ENCODE peak calls at places on chromosomes 5 and 9, in ten cellular contexts. J, D, R, G, V, L, X, Z, B and E are unnamed samples.

GRCh38 chr9:77827104-77827784 is 179.1 kb upstream of the GNA14 start:
- DNase-seq in J (no peak), D (peak; percentile 72), R (no peak), G (no peak), V (no peak), L (no peak), X (no peak), Z (no peak), B (no peak), E (no peak)

GRCh38 chr9:119366909-119367690 is 2.1 kb downstream of the BRINP1 start:
- DNase-seq in J (no peak), D (no peak), R (no peak), G (no peak), V (no peak), L (no peak), X (no peak), Z (no peak), B (no peak), E (no peak)

GRCh38 chr5:27318701-27319100 is 280.3 kb upstream of the CDH9 start:
- DNase-seq in J (no peak), D (no peak), R (no peak), G (no peak), V (no peak), L (no peak), X (no peak), Z (no peak), B (no peak), E (no peak)

GRCh38 chr5:96597441-96598020 is 64.6 kb upstream of the CAST start:
- DNase-seq in J (no peak), D (no peak), R (no peak), G (no peak), V (no peak), L (no peak), X (no peak), Z (no peak), B (no peak), E (no peak)

GRCh38 chr9:38057416-38058195 is 11.4 kb downstream of the SHB start:
- DNase-seq in J (peak; percentile 46), D (peak; percentile 33), R (no peak), G (no peak), V (no peak), L (no peak), X (no peak), Z (no peak), B (no peak), E (no peak)

GRCh38 chr5:132759114-132760042 is 12.2 kb downstream of the CCNI2 start:
- DNase-seq in J (no peak), D (no peak), R (no peak), G (peak; percentile 19), V (no peak), L (no peak), X (no peak), Z (no peak), B (no peak), E (no peak)

GRCh38 chr5:56269216-56269927 is 36.2 kb upstream of the ANKRD55 start:
- DNase-seq in J (peak; percentile 8), D (peak; percentile 76), R (no peak), G (peak; percentile 64), V (no peak), L (peak; percentile 42), X (no peak), Z (no peak), B (peak; percentile 20), E (no peak)

GRCh38 chr5:65919773-65920172 is 6.6 kb upstream of the ERBIN start:
- DNase-seq in J (no peak), D (no peak), R (no peak), G (peak; percentile 33), V (no peak), L (no peak), X (no peak), Z (no peak), B (no peak), E (no peak)

GRCh38 chr5:130337179-130337888 is 433.1 kb downstream of the CHSY3 start:
- DNase-seq in J (no peak), D (no peak), R (no peak), G (peak; percentile 58), V (peak; percentile 64), L (no peak), X (no peak), Z (peak; percentile 38), B (no peak), E (no peak)

GRCh38 chr9:129059796-129060785 is 20.8 kb upstream of the DOLPP1 start:
- DNase-seq in J (no peak), D (no peak), R (no peak), G (no peak), V (no peak), L (no peak), X (no peak), Z (no peak), B (no peak), E (no peak)

GRCh38 chr5:114207615-114208014 is 154.3 kb upstream of the KCNN2 start:
- DNase-seq in J (no peak), D (no peak), R (no peak), G (no peak), V (no peak), L (no peak), X (no peak), Z (no peak), B (no peak), E (no peak)

GRCh38 chr9:36204906-36205547 is 14.3 kb downstream of the CLTA start:
- DNase-seq in J (no peak), D (no peak), R (peak; percentile 25), G (no peak), V (no peak), L (no peak), X (peak; percentile 17), Z (no peak), B (no peak), E (no peak)

GRCh38 chr5:118554241-118554640 is 434.1 kb downstream of the DTWD2 start:
- DNase-seq in J (no peak), D (no peak), R (no peak), G (no peak), V (no peak), L (no peak), X (no peak), Z (no peak), B (no peak), E (no peak)